ENCODE peak calls at places on chromosomes 3 and 15, in seven cellular contexts. B is CD8-positive, alpha-beta T cell; I is fibroblast of gingiva; E is effector CD8-positive, alpha-beta T cell; K is left lobe of liver; Z is mesothelial cell of epicardium; Q is brain microvascular endothelial cell. U is an unnamed sample.

GRCh38 chr3:171770689-171771620 is 39.3 kb downstream of the PLD1 start:
- DNase-seq in B (no peak), I (peak), E (no peak), K (peak), Z (no peak), Q (peak), U (no peak)

GRCh38 chr3:150970665-150971327 is 1.7 kb downstream of the CLRN1 start:
- DNase-seq in B (no peak), I (peak), E (no peak), K (no peak), Z (no peak), Q (peak), U (no peak)

GRCh38 chr15:52232327-52232726 is 41.1 kb upstream of the GNB5 start:
- DNase-seq in B (no peak), I (no peak), E (no peak), K (no peak), Z (no peak), Q (no peak), U (no peak)

GRCh38 chr15:56866798-56867197 is 51.6 kb upstream of the TCF12 start:
- DNase-seq in B (no peak), I (no peak), E (no peak), K (no peak), Z (no peak), Q (no peak), U (no peak)

GRCh38 chr15:45704329-45705249 is 69.8 kb downstream of the SQOR start:
- DNase-seq in B (peak), I (no peak), E (no peak), K (peak), Z (peak), Q (peak), U (no peak)

GRCh38 chr3:45981321-45982038 is 14.1 kb downstream of the FYCO1 start:
- DNase-seq in B (no peak), I (peak), E (no peak), K (no peak), Z (no peak), Q (peak), U (no peak)

GRCh38 chr15:38474155-38474757 is 20.3 kb downstream of the FAM98B start:
- DNase-seq in B (peak), I (peak), E (peak), K (no peak), Z (no peak), Q (peak), U (no peak)

GRCh38 chr3:46675843-46676567 is 17.5 kb downstream of the ALS2CL start:
- DNase-seq in B (no peak), I (no peak), E (no peak), K (peak), Z (no peak), Q (no peak), U (no peak)

GRCh38 chr3:129026728-129027543 is 25.8 kb downstream of the EFCC1 start:
- DNase-seq in B (peak), I (peak), E (peak), K (peak), Z (peak), Q (peak), U (peak)

GRCh38 chr15:92157666-92158298 is 235.9 kb upstream of the ST8SIA2 start:
- DNase-seq in B (no peak), I (no peak), E (no peak), K (no peak), Z (no peak), Q (no peak), U (no peak)

GRCh38 chr3:64238971-64239667 is 13.9 kb upstream of the PRICKLE2 start:
- DNase-seq in B (no peak), I (peak), E (no peak), K (no peak), Z (peak), Q (peak), U (peak)

GRCh38 chr15:36175781-36176211 is 403.6 kb upstream of the CDIN1 start:
- DNase-seq in B (no peak), I (no peak), E (no peak), K (no peak), Z (no peak), Q (no peak), U (no peak)

GRCh38 chr15:43406192-43406591 is 35.3 kb downstream of the TUBGCP4 start:
- DNase-seq in B (no peak), I (peak), E (no peak), K (no peak), Z (no peak), Q (no peak), U (no peak)

GRCh38 chr15:64775551-64776401 is at the start of gene RBPMS2:
- DNase-seq in B (peak), I (no peak), E (no peak), K (peak), Z (peak), Q (no peak), U (no peak)

GRCh38 chr3:153443961-153444360 is 281.9 kb downstream of the RAP2B start:
- DNase-seq in B (no peak), I (no peak), E (no peak), K (no peak), Z (no peak), Q (no peak), U (no peak)

GRCh38 chr3:47780727-47781325 is 867 bp downstream of the SMARCC1 start:
- DNase-seq in B (no peak), I (peak), E (no peak), K (no peak), Z (no peak), Q (no peak), U (no peak)

GRCh38 chr15:92343869-92344643 is 49.6 kb upstream of the ST8SIA2 start:
- DNase-seq in B (no peak), I (no peak), E (no peak), K (no peak), Z (no peak), Q (no peak), U (no peak)

GRCh38 chr3:188360364-188360881 is 206.5 kb downstream of the LPP start:
- DNase-seq in B (no peak), I (no peak), E (no peak), K (no peak), Z (no peak), Q (no peak), U (no peak)

GRCh38 chr3:122356402-122356801 is 26.6 kb downstream of the MIX23 start:
- DNase-seq in B (peak), I (peak), E (peak), K (peak), Z (no peak), Q (no peak), U (no peak)

GRCh38 chr3:184180165-184180564 is 5.5 kb downstream of the AP2M1 start:
- DNase-seq in B (no peak), I (peak), E (no peak), K (no peak), Z (no peak), Q (peak), U (no peak)

GRCh38 chr3:8618950-8619349 is 25.6 kb downstream of the SSUH2 start:
- DNase-seq in B (no peak), I (no peak), E (no peak), K (no peak), Z (no peak), Q (no peak), U (peak)